ENCODE peak calls at places on chromosomes 12 and 14, in six cellular contexts. F, G, P, E, W and J are unnamed samples.

GRCh38 chr12:6554168-6554989 is 1.5 kb downstream of the IFFO1 start:
- DNase-seq in F (no peak), G (no peak), P (peak; percentile 78), E (peak; percentile 90), W (peak; percentile 94), J (peak; percentile 90)

GRCh38 chr12:6943387-6943718 is 263 bp upstream of the RNU7-1 start:
- DNase-seq in F (peak; percentile 88), G (peak; percentile 92), P (no peak), E (peak; percentile 89), W (peak; percentile 96), J (peak; percentile 87)

GRCh38 chr12:62866451-62867082 is 68.4 kb downstream of the PPM1H start:
- DNase-seq in F (no peak), G (no peak), P (peak; percentile 86), E (no peak), W (no peak), J (no peak)

GRCh38 chr12:5318874-5319273 is 113.0 kb upstream of the NTF3 start:
- DNase-seq in F (no peak), G (no peak), P (peak; percentile 80), E (no peak), W (no peak), J (no peak)

GRCh38 chr12:127984386-127985055 is 282.4 kb upstream of the TMEM132C start:
- DNase-seq in F (no peak), G (no peak), P (peak; percentile 59), E (no peak), W (no peak), J (no peak)

GRCh38 chr14:65361920-65362319 is 50.6 kb upstream of the FUT8 start:
- DNase-seq in F (no peak), G (peak; percentile 75), P (no peak), E (no peak), W (no peak), J (no peak)

GRCh38 chr12:617304-617915 is 45.8 kb downstream of the NINJ2 start:
- DNase-seq in F (no peak), G (no peak), P (no peak), E (peak; percentile 67), W (no peak), J (no peak)

GRCh38 chr14:48936352-48936751 is 649.8 kb downstream of the RPS29 start:
- DNase-seq in F (no peak), G (no peak), P (peak; percentile 53), E (no peak), W (peak; percentile 51), J (peak; percentile 10)

GRCh38 chr14:103313704-103314103 is 20.3 kb upstream of the EIF5 start:
- DNase-seq in F (no peak), G (no peak), P (no peak), E (no peak), W (no peak), J (no peak)